ENCODE peak calls at places on chromosomes 2 and 18, in nine cellular contexts. One of them, this sample, is unnamed.

GRCh38 chr2:190763901-190764514 is 115.1 kb downstream of the NAB1 start:
- DNase-seq in upper lobe of right lung: no peak
- DNase-seq in NCI-H1092: no peak
- DNase-seq in CD8-positive, alpha-beta T cell: no peak
- DNase-seq in activated CD4-positive, alpha-beta T cell treated with anti-CD3 and anti-CD28 coated beads, Interleukin-2, amount 10 ng/mL, durations not matched to agents 7 days and 5 days: no peak
- DNase-seq in psoas muscle: no peak
- DNase-seq in T-helper 9 cell: no peak
- DNase-seq in AG20443: no peak
- DNase-seq in breast epithelium: no peak
- DNase-seq in this sample: no peak

GRCh38 chr2:159557437-159558034 is 58.8 kb downstream of the BAZ2B start:
- DNase-seq in upper lobe of right lung: no peak
- DNase-seq in NCI-H1092: no peak
- DNase-seq in psoas muscle: no peak
- DNase-seq in T-helper 9 cell: no peak
- DNase-seq in CD8-positive, alpha-beta T cell: no peak
- DNase-seq in AG20443: peak
- DNase-seq in breast epithelium: no peak
- DNase-seq in activated CD4-positive, alpha-beta T cell treated with anti-CD3 and anti-CD28 coated beads, Interleukin-2, amount 10 ng/mL, durations not matched to agents 7 days and 5 days: no peak
- DNase-seq in this sample: no peak

GRCh38 chr2:138536302-138536701 is 34.7 kb downstream of the SPOPL start:
- DNase-seq in CD8-positive, alpha-beta T cell: no peak
- DNase-seq in psoas muscle: no peak
- DNase-seq in upper lobe of right lung: no peak
- DNase-seq in AG20443: peak
- DNase-seq in breast epithelium: no peak
- DNase-seq in T-helper 9 cell: no peak
- DNase-seq in activated CD4-positive, alpha-beta T cell treated with anti-CD3 and anti-CD28 coated beads, Interleukin-2, amount 10 ng/mL, durations not matched to agents 7 days and 5 days: no peak
- DNase-seq in NCI-H1092: no peak
- DNase-seq in this sample: peak

GRCh38 chr2:181178823-181179412 is 198.5 kb downstream of the UBE2E3 start:
- DNase-seq in AG20443: no peak
- DNase-seq in NCI-H1092: no peak
- DNase-seq in T-helper 9 cell: peak
- DNase-seq in upper lobe of right lung: no peak
- DNase-seq in psoas muscle: no peak
- DNase-seq in activated CD4-positive, alpha-beta T cell treated with anti-CD3 and anti-CD28 coated beads, Interleukin-2, amount 10 ng/mL, durations not matched to agents 7 days and 5 days: peak
- DNase-seq in CD8-positive, alpha-beta T cell: no peak
- DNase-seq in breast epithelium: no peak
- DNase-seq in this sample: no peak

GRCh38 chr2:240913810-240914644 is 7.9 kb downstream of the CROCC2 start:
- DNase-seq in CD8-positive, alpha-beta T cell: peak
- DNase-seq in T-helper 9 cell: peak
- DNase-seq in NCI-H1092: no peak
- DNase-seq in upper lobe of right lung: peak
- DNase-seq in breast epithelium: peak
- DNase-seq in psoas muscle: peak
- DNase-seq in activated CD4-positive, alpha-beta T cell treated with anti-CD3 and anti-CD28 coated beads, Interleukin-2, amount 10 ng/mL, durations not matched to agents 7 days and 5 days: peak
- DNase-seq in AG20443: peak
- DNase-seq in this sample: peak

GRCh38 chr2:209671280-209671679 is 100.4 kb upstream of the UNC80 start:
- DNase-seq in upper lobe of right lung: no peak
- DNase-seq in breast epithelium: no peak
- DNase-seq in NCI-H1092: no peak
- DNase-seq in CD8-positive, alpha-beta T cell: no peak
- DNase-seq in activated CD4-positive, alpha-beta T cell treated with anti-CD3 and anti-CD28 coated beads, Interleukin-2, amount 10 ng/mL, durations not matched to agents 7 days and 5 days: no peak
- DNase-seq in T-helper 9 cell: no peak
- DNase-seq in psoas muscle: no peak
- DNase-seq in AG20443: no peak
- DNase-seq in this sample: peak

GRCh38 chr2:10297950-10298349 is 4.8 kb upstream of the HPCAL1 start:
- DNase-seq in breast epithelium: no peak
- DNase-seq in psoas muscle: peak
- DNase-seq in CD8-positive, alpha-beta T cell: no peak
- DNase-seq in NCI-H1092: no peak
- DNase-seq in activated CD4-positive, alpha-beta T cell treated with anti-CD3 and anti-CD28 coated beads, Interleukin-2, amount 10 ng/mL, durations not matched to agents 7 days and 5 days: peak
- DNase-seq in upper lobe of right lung: no peak
- DNase-seq in T-helper 9 cell: peak
- DNase-seq in AG20443: peak
- DNase-seq in this sample: no peak

GRCh38 chr2:71358931-71359671 is 27.5 kb downstream of the ZNF638 start:
- DNase-seq in upper lobe of right lung: no peak
- DNase-seq in AG20443: peak
- DNase-seq in CD8-positive, alpha-beta T cell: no peak
- DNase-seq in breast epithelium: no peak
- DNase-seq in activated CD4-positive, alpha-beta T cell treated with anti-CD3 and anti-CD28 coated beads, Interleukin-2, amount 10 ng/mL, durations not matched to agents 7 days and 5 days: no peak
- DNase-seq in T-helper 9 cell: no peak
- DNase-seq in NCI-H1092: no peak
- DNase-seq in psoas muscle: peak
- DNase-seq in this sample: no peak

GRCh38 chr18:72672364-72673151 is 128.4 kb upstream of the CBLN2 start:
- DNase-seq in AG20443: peak
- DNase-seq in psoas muscle: no peak
- DNase-seq in activated CD4-positive, alpha-beta T cell treated with anti-CD3 and anti-CD28 coated beads, Interleukin-2, amount 10 ng/mL, durations not matched to agents 7 days and 5 days: peak
- DNase-seq in NCI-H1092: peak
- DNase-seq in breast epithelium: no peak
- DNase-seq in T-helper 9 cell: no peak
- DNase-seq in CD8-positive, alpha-beta T cell: no peak
- DNase-seq in upper lobe of right lung: no peak
- DNase-seq in this sample: peak

GRCh38 chr2:3290655-3291054 is 87.0 kb downstream of the EIPR1 start:
- DNase-seq in T-helper 9 cell: no peak
- DNase-seq in activated CD4-positive, alpha-beta T cell treated with anti-CD3 and anti-CD28 coated beads, Interleukin-2, amount 10 ng/mL, durations not matched to agents 7 days and 5 days: no peak
- DNase-seq in NCI-H1092: no peak
- DNase-seq in CD8-positive, alpha-beta T cell: no peak
- DNase-seq in psoas muscle: no peak
- DNase-seq in AG20443: no peak
- DNase-seq in upper lobe of right lung: no peak
- DNase-seq in breast epithelium: no peak
- DNase-seq in this sample: no peak

GRCh38 chr2:59177748-59178147 is 936.6 kb upstream of the FANCL start:
- DNase-seq in AG20443: no peak
- DNase-seq in psoas muscle: no peak
- DNase-seq in upper lobe of right lung: no peak
- DNase-seq in activated CD4-positive, alpha-beta T cell treated with anti-CD3 and anti-CD28 coated beads, Interleukin-2, amount 10 ng/mL, durations not matched to agents 7 days and 5 days: no peak
- DNase-seq in NCI-H1092: peak
- DNase-seq in breast epithelium: no peak
- DNase-seq in T-helper 9 cell: no peak
- DNase-seq in CD8-positive, alpha-beta T cell: no peak
- DNase-seq in this sample: peak

GRCh38 chr2:197674060-197674459 is 1.3 kb downstream of the RFTN2 start:
- DNase-seq in psoas muscle: no peak
- DNase-seq in activated CD4-positive, alpha-beta T cell treated with anti-CD3 and anti-CD28 coated beads, Interleukin-2, amount 10 ng/mL, durations not matched to agents 7 days and 5 days: no peak
- DNase-seq in CD8-positive, alpha-beta T cell: no peak
- DNase-seq in breast epithelium: no peak
- DNase-seq in T-helper 9 cell: no peak
- DNase-seq in NCI-H1092: no peak
- DNase-seq in AG20443: no peak
- DNase-seq in upper lobe of right lung: no peak
- DNase-seq in this sample: no peak

GRCh38 chr2:127137741-127138140 is 30.8 kb upstream of the BIN1 start:
- DNase-seq in psoas muscle: no peak
- DNase-seq in CD8-positive, alpha-beta T cell: no peak
- DNase-seq in AG20443: no peak
- DNase-seq in upper lobe of right lung: no peak
- DNase-seq in T-helper 9 cell: no peak
- DNase-seq in activated CD4-positive, alpha-beta T cell treated with anti-CD3 and anti-CD28 coated beads, Interleukin-2, amount 10 ng/mL, durations not matched to agents 7 days and 5 days: no peak
- DNase-seq in NCI-H1092: no peak
- DNase-seq in breast epithelium: no peak
- DNase-seq in this sample: no peak

GRCh38 chr2:120952318-120952717 is 216.7 kb downstream of the GLI2 start:
- DNase-seq in T-helper 9 cell: no peak
- DNase-seq in AG20443: peak
- DNase-seq in CD8-positive, alpha-beta T cell: no peak
- DNase-seq in upper lobe of right lung: no peak
- DNase-seq in activated CD4-positive, alpha-beta T cell treated with anti-CD3 and anti-CD28 coated beads, Interleukin-2, amount 10 ng/mL, durations not matched to agents 7 days and 5 days: no peak
- DNase-seq in NCI-H1092: no peak
- DNase-seq in psoas muscle: no peak
- DNase-seq in breast epithelium: no peak
- DNase-seq in this sample: no peak

GRCh38 chr18:24827500-24827899 is 367.1 kb downstream of the HRH4 start:
- DNase-seq in CD8-positive, alpha-beta T cell: no peak
- DNase-seq in NCI-H1092: no peak
- DNase-seq in upper lobe of right lung: no peak
- DNase-seq in activated CD4-positive, alpha-beta T cell treated with anti-CD3 and anti-CD28 coated beads, Interleukin-2, amount 10 ng/mL, durations not matched to agents 7 days and 5 days: no peak
- DNase-seq in T-helper 9 cell: no peak
- DNase-seq in AG20443: peak
- DNase-seq in psoas muscle: no peak
- DNase-seq in breast epithelium: no peak
- DNase-seq in this sample: no peak

GRCh38 chr2:119426801-119427395 is 4.8 kb upstream of the TMEM37 start:
- DNase-seq in activated CD4-positive, alpha-beta T cell treated with anti-CD3 and anti-CD28 coated beads, Interleukin-2, amount 10 ng/mL, durations not matched to agents 7 days and 5 days: no peak
- DNase-seq in upper lobe of right lung: peak
- DNase-seq in psoas muscle: no peak
- DNase-seq in T-helper 9 cell: no peak
- DNase-seq in NCI-H1092: no peak
- DNase-seq in breast epithelium: peak
- DNase-seq in CD8-positive, alpha-beta T cell: no peak
- DNase-seq in AG20443: no peak
- DNase-seq in this sample: no peak

GRCh38 chr2:121479882-121480522 is 50.7 kb upstream of the RNU4ATAC start:
- DNase-seq in AG20443: peak
- DNase-seq in psoas muscle: no peak
- DNase-seq in T-helper 9 cell: no peak
- DNase-seq in activated CD4-positive, alpha-beta T cell treated with anti-CD3 and anti-CD28 coated beads, Interleukin-2, amount 10 ng/mL, durations not matched to agents 7 days and 5 days: no peak
- DNase-seq in NCI-H1092: no peak
- DNase-seq in breast epithelium: no peak
- DNase-seq in upper lobe of right lung: no peak
- DNase-seq in CD8-positive, alpha-beta T cell: no peak
- DNase-seq in this sample: peak

GRCh38 chr2:216319771-216320170 is 52.5 kb downstream of the MARCHF4 start:
- DNase-seq in T-helper 9 cell: no peak
- DNase-seq in NCI-H1092: no peak
- DNase-seq in CD8-positive, alpha-beta T cell: no peak
- DNase-seq in AG20443: peak
- DNase-seq in psoas muscle: no peak
- DNase-seq in breast epithelium: no peak
- DNase-seq in upper lobe of right lung: no peak
- DNase-seq in activated CD4-positive, alpha-beta T cell treated with anti-CD3 and anti-CD28 coated beads, Interleukin-2, amount 10 ng/mL, durations not matched to agents 7 days and 5 days: no peak
- DNase-seq in this sample: no peak

GRCh38 chr2:46735108-46735691 is 180.4 kb downstream of the MCFD2 start:
- DNase-seq in AG20443: no peak
- DNase-seq in breast epithelium: no peak
- DNase-seq in CD8-positive, alpha-beta T cell: no peak
- DNase-seq in activated CD4-positive, alpha-beta T cell treated with anti-CD3 and anti-CD28 coated beads, Interleukin-2, amount 10 ng/mL, durations not matched to agents 7 days and 5 days: no peak
- DNase-seq in T-helper 9 cell: no peak
- DNase-seq in psoas muscle: no peak
- DNase-seq in upper lobe of right lung: no peak
- DNase-seq in NCI-H1092: no peak
- DNase-seq in this sample: peak

GRCh38 chr2:34242741-34243123 is 643.6 kb upstream of the FAM98A start:
- DNase-seq in CD8-positive, alpha-beta T cell: no peak
- DNase-seq in psoas muscle: no peak
- DNase-seq in AG20443: no peak
- DNase-seq in NCI-H1092: no peak
- DNase-seq in T-helper 9 cell: no peak
- DNase-seq in upper lobe of right lung: no peak
- DNase-seq in activated CD4-positive, alpha-beta T cell treated with anti-CD3 and anti-CD28 coated beads, Interleukin-2, amount 10 ng/mL, durations not matched to agents 7 days and 5 days: no peak
- DNase-seq in breast epithelium: no peak
- DNase-seq in this sample: no peak

GRCh38 chr2:238509151-238509820 is 82.6 kb downstream of the ASB1 start:
- DNase-seq in psoas muscle: no peak
- DNase-seq in NCI-H1092: no peak
- DNase-seq in AG20443: peak
- DNase-seq in T-helper 9 cell: no peak
- DNase-seq in breast epithelium: no peak
- DNase-seq in activated CD4-positive, alpha-beta T cell treated with anti-CD3 and anti-CD28 coated beads, Interleukin-2, amount 10 ng/mL, durations not matched to agents 7 days and 5 days: no peak
- DNase-seq in upper lobe of right lung: peak
- DNase-seq in CD8-positive, alpha-beta T cell: no peak
- DNase-seq in this sample: peak

GRCh38 chr2:204012081-204012653 is 75.6 kb downstream of the ICOS start:
- DNase-seq in activated CD4-positive, alpha-beta T cell treated with anti-CD3 and anti-CD28 coated beads, Interleukin-2, amount 10 ng/mL, durations not matched to agents 7 days and 5 days: no peak
- DNase-seq in CD8-positive, alpha-beta T cell: no peak
- DNase-seq in breast epithelium: peak
- DNase-seq in NCI-H1092: no peak
- DNase-seq in T-helper 9 cell: no peak
- DNase-seq in AG20443: no peak
- DNase-seq in upper lobe of right lung: no peak
- DNase-seq in psoas muscle: no peak
- DNase-seq in this sample: peak

GRCh38 chr2:217756375-217757107 is 246.3 kb downstream of the TNS1 start:
- DNase-seq in activated CD4-positive, alpha-beta T cell treated with anti-CD3 and anti-CD28 coated beads, Interleukin-2, amount 10 ng/mL, durations not matched to agents 7 days and 5 days: peak
- DNase-seq in NCI-H1092: peak
- DNase-seq in T-helper 9 cell: peak
- DNase-seq in AG20443: peak
- DNase-seq in breast epithelium: no peak
- DNase-seq in CD8-positive, alpha-beta T cell: peak
- DNase-seq in upper lobe of right lung: peak
- DNase-seq in psoas muscle: peak
- DNase-seq in this sample: peak

GRCh38 chr2:48400553-48401179 is 129.3 kb upstream of the STON1 start:
- DNase-seq in psoas muscle: no peak
- DNase-seq in CD8-positive, alpha-beta T cell: no peak
- DNase-seq in upper lobe of right lung: no peak
- DNase-seq in T-helper 9 cell: no peak
- DNase-seq in breast epithelium: no peak
- DNase-seq in activated CD4-positive, alpha-beta T cell treated with anti-CD3 and anti-CD28 coated beads, Interleukin-2, amount 10 ng/mL, durations not matched to agents 7 days and 5 days: no peak
- DNase-seq in AG20443: no peak
- DNase-seq in NCI-H1092: no peak
- DNase-seq in this sample: no peak